ENCODE peak calls at places on chromosomes 7 and 10, in eight cellular contexts. I is PC-9, C is GM23248, N is Karpas-422, Q is SK-N-SH, B is PC-3, T is H9, O is hepatocyte. L is an unnamed sample.

GRCh38 chr10:73910764-73911552 is at the start of gene PLAU:
- DNase-seq in I (peak; percentile 62), C (peak; percentile 65), N (peak; percentile 82), Q (peak; percentile 86), B (peak; percentile 91), T (peak; percentile 70), O (peak; percentile 59), L (peak; percentile 53)

GRCh38 chr10:69419761-69420126 is 3.0 kb upstream of the TACR2 start:
- DNase-seq in I (no peak), C (no peak), N (no peak), Q (no peak), B (no peak), T (no peak), O (no peak), L (no peak)

GRCh38 chr10:73182568-73182967 is 14.6 kb downstream of the FAM149B1 start:
- DNase-seq in I (no peak), C (peak; percentile 62), N (no peak), Q (no peak), B (no peak), T (no peak), O (peak; percentile 40), L (no peak)

GRCh38 chr7:155399577-155399976 is 58.4 kb upstream of the EN2 start:
- DNase-seq in I (no peak), C (no peak), N (no peak), Q (no peak), B (no peak), T (no peak), O (no peak), L (no peak)

GRCh38 chr10:21791276-21791675 is 212.3 kb downstream of the DNAJC1 start:
- DNase-seq in I (no peak), C (no peak), N (no peak), Q (no peak), B (no peak), T (no peak), O (no peak), L (no peak)

GRCh38 chr10:75654171-75654772 is 222.8 kb downstream of the LRMDA start:
- DNase-seq in I (no peak), C (peak; percentile 24), N (no peak), Q (no peak), B (peak; percentile 99), T (no peak), O (no peak), L (no peak)

GRCh38 chr10:70715853-70716795 is 43.8 kb downstream of the ADAMTS14 start:
- DNase-seq in I (peak; percentile 69), C (peak; percentile 57), N (no peak), Q (no peak), B (peak; percentile 69), T (peak; percentile 43), O (peak; percentile 23), L (no peak)

GRCh38 chr10:104333037-104333727 is 5.1 kb downstream of the ITPRIP start:
- DNase-seq in I (no peak), C (no peak), N (no peak), Q (peak; percentile 7), B (no peak), T (no peak), O (no peak), L (peak; percentile 27)

GRCh38 chr7:2165610-2166594 is 66.8 kb downstream of the MAD1L1 start:
- DNase-seq in I (no peak), C (no peak), N (peak; percentile 71), Q (peak; percentile 33), B (no peak), T (no peak), O (no peak), L (peak; percentile 42)

GRCh38 chr7:110830778-110831177 is 260.1 kb upstream of the LRRN3 start:
- DNase-seq in I (no peak), C (no peak), N (no peak), Q (no peak), B (no peak), T (no peak), O (no peak), L (no peak)

GRCh38 chr7:138887872-138888656 is 90.1 kb upstream of the ATP6V0A4 start:
- DNase-seq in I (no peak), C (no peak), N (no peak), Q (no peak), B (no peak), T (no peak), O (no peak), L (no peak)

GRCh38 chr10:110421512-110422138 is 76.1 kb upstream of the DUSP5 start:
- DNase-seq in I (no peak), C (no peak), N (peak; percentile 54), Q (no peak), B (no peak), T (no peak), O (no peak), L (peak; percentile 59)

GRCh38 chr10:110425684-110426293 is 71.9 kb upstream of the DUSP5 start:
- DNase-seq in I (peak; percentile 37), C (peak; percentile 98), N (peak; percentile 54), Q (no peak), B (peak; percentile 61), T (no peak), O (no peak), L (no peak)

GRCh38 chr10:110423650-110424049 is 74.1 kb upstream of the DUSP5 start:
- DNase-seq in I (no peak), C (no peak), N (no peak), Q (no peak), B (no peak), T (no peak), O (no peak), L (no peak)

GRCh38 chr10:110420401-110421193 is 77.1 kb upstream of the DUSP5 start:
- DNase-seq in I (peak; percentile 55), C (peak; percentile 71), N (peak; percentile 55), Q (no peak), B (peak; percentile 82), T (no peak), O (no peak), L (no peak)

DNA sequence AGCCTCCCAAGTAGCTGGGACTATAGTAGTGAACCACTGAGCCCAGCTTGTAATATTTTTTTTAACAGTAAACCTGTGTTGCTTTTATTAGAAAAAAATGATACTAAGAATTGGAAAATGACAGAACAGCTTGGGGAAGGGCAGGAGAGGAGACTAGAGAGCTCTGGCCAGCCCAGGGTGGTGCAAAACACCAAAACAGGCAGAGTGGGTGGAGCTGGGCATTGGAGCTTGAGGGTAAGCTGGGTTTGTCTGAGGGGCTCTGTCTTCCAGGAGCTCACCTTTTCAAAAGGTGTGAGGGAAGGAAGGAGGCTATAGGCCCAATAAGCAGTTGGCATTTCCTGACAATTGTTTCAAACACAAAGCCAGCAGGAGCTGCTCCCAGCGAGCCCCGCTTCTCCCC is 75.2 kb upstream of the DUSP5 start:
- DNase-seq in I (no peak), C (no peak), N (no peak), Q (no peak), B (no peak), T (no peak), O (no peak), L (no peak)
- H3K4me2 ChIP-seq in I (no peak overlapping the region), C (no peak overlapping the region), N (no peak overlapping the region), Q (no peak overlapping the region), B (no peak overlapping the region), T (no peak overlapping the region), O (no peak overlapping the region), L (peak overlapping the region; percentile 61)

GRCh38 chr10:34729619-34730018 is 85.5 kb downstream of the PARD3 start:
- DNase-seq in I (no peak), C (no peak), N (no peak), Q (no peak), B (no peak), T (no peak), O (no peak), L (no peak)

GRCh38 chr10:34731885-34732701 is 83.0 kb downstream of the PARD3 start:
- DNase-seq in I (peak; percentile 45), C (peak; percentile 74), N (no peak), Q (no peak), B (peak; percentile 100), T (no peak), O (no peak), L (no peak)

GRCh38 chr10:34730726-34731125 is 84.4 kb downstream of the PARD3 start:
- DNase-seq in I (no peak), C (no peak), N (no peak), Q (no peak), B (no peak), T (no peak), O (no peak), L (no peak)

GRCh38 chr10:34732926-34733325 is 82.2 kb downstream of the PARD3 start:
- DNase-seq in I (no peak), C (peak; percentile 75), N (peak; percentile 70), Q (peak; percentile 42), B (peak; percentile 93), T (no peak), O (no peak), L (peak; percentile 11)

DNA sequence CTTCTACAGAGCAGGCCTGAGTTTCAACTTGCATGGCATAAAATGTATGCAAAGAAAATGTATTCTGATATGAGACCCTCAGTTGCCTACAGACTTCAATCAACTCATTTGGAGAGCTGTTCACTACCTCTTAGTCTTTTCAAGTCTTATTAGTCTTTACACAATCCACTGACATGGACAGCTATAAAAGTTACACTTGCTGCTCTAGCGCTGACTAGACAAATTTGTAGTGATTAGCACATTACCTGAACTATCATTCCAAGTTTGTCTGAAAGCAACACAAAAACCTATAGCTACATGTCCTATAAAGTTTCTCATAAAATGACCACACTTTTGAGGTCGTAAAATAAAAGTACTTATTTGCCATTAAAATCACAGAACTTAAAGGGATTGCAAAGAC is 83.9 kb downstream of the PARD3 start:
- DNase-seq in I (no peak), C (no peak), N (no peak), Q (no peak), B (peak; percentile 51), T (no peak), O (no peak), L (no peak)
- H4K20me1 ChIP-seq in I (peaks cover 5% of the 10 kb centered on the region), C (no peaks in the 10 kb centered on the region), N (no peaks in the 10 kb centered on the region), Q (peaks cover 14% of the 10 kb centered on the region), B (peaks cover 27% of the 10 kb centered on the region), T (no peaks in the 10 kb centered on the region), O (peaks cover 10% of the 10 kb centered on the region), L (no peaks in the 10 kb centered on the region)

GRCh38 chr7:32462966-32463365 is 27.2 kb downstream of the LSM5 start:
- DNase-seq in I (no peak), C (no peak), N (no peak), Q (no peak), B (no peak), T (no peak), O (no peak), L (no peak)
- H3K4me2 ChIP-seq in I (no peak overlapping the region), C (no peak overlapping the region), N (no peak overlapping the region), Q (no peak overlapping the region), B (no peak overlapping the region), T (no peak overlapping the region), O (no peak overlapping the region), L (no peak overlapping the region)

DNA sequence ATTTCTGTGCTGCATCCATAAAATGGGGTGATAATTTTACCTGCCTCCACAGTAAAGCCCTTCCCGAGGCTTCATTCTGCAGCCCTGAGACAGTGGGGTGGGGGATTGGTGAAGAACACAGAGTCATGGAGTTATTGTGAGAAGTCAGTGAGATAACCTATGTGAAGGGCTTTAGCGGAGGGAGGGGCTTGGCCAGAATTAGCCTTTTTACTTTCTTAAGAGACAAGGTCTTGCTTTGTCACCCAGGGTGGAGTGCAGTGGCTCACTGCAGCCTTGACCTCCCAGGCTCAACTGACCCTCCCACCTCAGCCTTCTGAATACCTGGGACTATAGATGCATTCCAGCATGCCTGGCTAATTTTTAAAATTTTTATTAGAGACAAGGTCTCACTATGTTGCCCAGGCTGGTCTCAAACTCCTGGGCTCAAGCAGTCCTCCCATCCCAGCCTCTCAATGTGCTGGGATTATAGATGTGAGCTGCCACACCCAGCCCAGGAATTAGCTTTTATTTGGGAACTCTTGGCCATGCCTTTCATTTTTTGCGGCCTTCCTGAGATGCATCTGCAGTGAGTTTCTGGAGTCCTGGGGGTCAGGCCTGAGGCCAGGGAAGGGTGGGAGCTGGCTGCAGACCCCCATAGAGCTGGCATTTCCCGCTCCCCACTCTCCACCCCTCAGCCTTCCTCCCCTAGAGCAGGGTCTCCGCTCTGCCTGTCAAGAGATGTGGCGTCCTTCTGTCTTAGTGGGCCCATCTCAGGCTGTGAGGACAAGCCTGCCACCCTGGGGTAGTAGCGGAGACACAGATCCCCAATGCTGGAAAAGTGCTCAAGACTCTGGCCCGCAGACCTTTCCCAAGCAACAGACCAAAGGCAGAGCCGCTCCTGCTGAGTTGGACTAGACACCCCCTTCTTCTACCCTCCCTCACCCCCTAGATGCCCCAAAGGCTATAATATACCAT is 77.0 kb downstream of the ZMIZ1 start:
- DNase-seq in I (no peak), C (no peak), N (no peak), Q (no peak), B (peak; percentile 58), T (no peak), O (no peak), L (no peak)
- H4K20me1 ChIP-seq in I (peaks cover 4% of the 10 kb centered on the region), C (no peaks in the 10 kb centered on the region), N (peaks cover 23% of the 10 kb centered on the region), Q (peaks cover 10% of the 10 kb centered on the region), B (no peaks in the 10 kb centered on the region), T (no peaks in the 10 kb centered on the region), O (peaks cover 64% of the 10 kb centered on the region), L (no peaks in the 10 kb centered on the region)

L was measured in OCI-LY7.